ENCODE peak calls at places on chromosomes 4 and X, in five cellular contexts. P is fibroblast of pulmonary artery; T is cardiac fibroblast; X is activated CD4-positive, CD25-positive, alpha-beta regulatory T cell treated with anti-CD3 and anti-CD28 coated beads, Interleukin-2, amount 50 U/mL, for 72 hours; G is HuH-7. C is an unnamed sample.

GRCh38 chr4:173014113-173014558 is 154.5 kb upstream of the GALNT7 start:
- DNase-seq in P (peak; percentile 68), T (peak; percentile 45), X (no peak), G (peak; percentile 36), C (peak; percentile 69)

GRCh38 chr4:186537843-186538521 is 17.4 kb downstream of the MTNR1A start:
- DNase-seq in P (no peak), T (no peak), X (no peak), G (no peak), C (no peak)

GRCh38 chr4:5423670-5424069 is 284.7 kb downstream of the EVC2 start:
- DNase-seq in P (no peak), T (no peak), X (no peak), G (no peak), C (no peak)

GRCh38 chrX:19724409-19724808 is 163.0 kb downstream of the SH3KBP1 start:
- DNase-seq in P (no peak), T (no peak), X (no peak), G (no peak), C (no peak)

GRCh38 chrX:109732780-109733657 is at the start of gene ACSL4:
- DNase-seq in P (peak; percentile 85), T (peak; percentile 91), X (peak; percentile 84), G (peak; percentile 70), C (peak; percentile 93)

GRCh38 chr4:56505269-56506109 is at the start of gene ARL9:
- DNase-seq in P (peak; percentile 52), T (peak; percentile 68), X (peak; percentile 55), G (no peak), C (peak; percentile 59)

GRCh38 chr4:61520688-61521160 is 320.6 kb downstream of the ADGRL3 start:
- DNase-seq in P (peak; percentile 56), T (peak; percentile 36), X (no peak), G (no peak), C (no peak)

GRCh38 chrX:47361538-47362511 is 8.6 kb upstream of the ZNF157 start:
- DNase-seq in P (peak; percentile 96), T (peak; percentile 96), X (no peak), G (no peak), C (peak; percentile 87)

GRCh38 chr4:126004936-126005335 is 690.2 kb downstream of the FAT4 start:
- DNase-seq in P (peak; percentile 49), T (peak; percentile 5), X (no peak), G (no peak), C (peak; percentile 28)

GRCh38 chr4:151653548-151653918 is 107.3 kb downstream of the GATB start:
- DNase-seq in P (no peak), T (no peak), X (no peak), G (no peak), C (no peak)

GRCh38 chr4:108651068-108651794 is 832 bp downstream of the OSTC start:
- DNase-seq in P (peak; percentile 64), T (peak; percentile 68), X (no peak), G (peak; percentile 7), C (peak; percentile 42)

GRCh38 chr4:89939994-89940393 is 45.3 kb downstream of the MMRN1 start:
- DNase-seq in P (peak; percentile 39), T (peak; percentile 31), X (no peak), G (no peak), C (no peak)

GRCh38 chr4:155758500-155759371 is at the start of gene GUCY1B1:
- DNase-seq in P (peak; percentile 93), T (peak; percentile 96), X (peak; percentile 60), G (peak; percentile 43), C (peak; percentile 97)

GRCh38 chrX:129318375-129318774 is 204.9 kb downstream of the SMARCA1 start:
- DNase-seq in P (peak; percentile 34), T (peak; percentile 26), X (no peak), G (peak; percentile 4), C (peak; percentile 10)

GRCh38 chrX:129661369-129661768 is 6.6 kb upstream of the APLN start:
- DNase-seq in P (no peak), T (no peak), X (no peak), G (no peak), C (no peak)

GRCh38 chr4:121669163-121669550 is 27.6 kb downstream of the ANXA5 start:
- DNase-seq in P (no peak), T (peak; percentile 30), X (no peak), G (no peak), C (peak; percentile 69)

GRCh38 chrX:67693928-67694327 is 150.1 kb downstream of the AR start:
- DNase-seq in P (peak; percentile 6), T (peak; percentile 0), X (no peak), G (no peak), C (peak; percentile 43)

GRCh38 chr4:3472411-3473141 is 9.5 kb downstream of the DOK7 start:
- DNase-seq in P (no peak), T (no peak), X (no peak), G (no peak), C (no peak)

GRCh38 chr4:858831-859451 is 33.0 kb upstream of the CPLX1 start:
- DNase-seq in P (no peak), T (no peak), X (no peak), G (no peak), C (no peak)

GRCh38 chr4:15063341-15063740 is 61.1 kb downstream of the CPEB2 start:
- DNase-seq in P (no peak), T (no peak), X (no peak), G (no peak), C (no peak)

GRCh38 chr4:83240379-83240875 is 44.2 kb downstream of the COQ2 start:
- DNase-seq in P (no peak), T (no peak), X (no peak), G (no peak), C (no peak)

GRCh38 chr4:1512738-1513660 is 106.8 kb upstream of the NKX1-1 start:
- DNase-seq in P (peak; percentile 14), T (peak; percentile 25), X (peak; percentile 65), G (peak; percentile 79), C (peak; percentile 54)

GRCh38 chrX:100207331-100208024 is 202.6 kb downstream of the PCDH19 start:
- DNase-seq in P (no peak), T (no peak), X (no peak), G (no peak), C (no peak)

GRCh38 chr4:178198691-178199090 is 756.5 kb upstream of the AGA start:
- DNase-seq in P (peak; percentile 8), T (no peak), X (no peak), G (no peak), C (no peak)

GRCh38 chr4:123776267-123776666 is 379.7 kb downstream of the SPRY1 start:
- DNase-seq in P (no peak), T (no peak), X (no peak), G (no peak), C (no peak)

GRCh38 chr4:99861120-99861905 is 32.9 kb downstream of the LAMTOR3 start:
- DNase-seq in P (no peak), T (no peak), X (no peak), G (no peak), C (no peak)

GRCh38 chr4:136032391-136032790 is 1499.9 kb downstream of the PCDH18 start:
- DNase-seq in P (no peak), T (no peak), X (no peak), G (peak; percentile 10), C (no peak)

GRCh38 chrX:11363069-11363594 is 69.9 kb downstream of the AMELX start:
- DNase-seq in P (no peak), T (no peak), X (no peak), G (no peak), C (no peak)

GRCh38 chrX:155880586-155881157 is 473 bp upstream of the VAMP7 start:
- DNase-seq in P (no peak), T (peak; percentile 11), X (no peak), G (no peak), C (peak; percentile 27)

GRCh38 chr4:106032851-106033286 is 137.6 kb downstream of the NPNT start:
- DNase-seq in P (peak; percentile 44), T (peak; percentile 52), X (no peak), G (no peak), C (peak; percentile 31)

GRCh38 chrX:112968351-112969133 is 127.9 kb upstream of the AMOT start:
- DNase-seq in P (no peak), T (no peak), X (no peak), G (no peak), C (no peak)

GRCh38 chr4:71188197-71188625 is 150.6 kb upstream of the SLC4A4 start:
- DNase-seq in P (no peak), T (peak; percentile 6), X (no peak), G (peak; percentile 26), C (no peak)

C was measured in foreskin fibroblast.